ENCODE peak calls at places on chromosomes 5 and 9, in eight cellular contexts. Z, N, C, H, P, U, J and E are unnamed samples. For H3K27me3, the result is how much of the 10 kb centered on the place peaks cover.

GRCh38 chr9:135905380-135906282 is 1.7 kb downstream of the CAMSAP1 start:
- DNase-seq in P (peak), Z (no peak), U (no peak), H (peak), C (no peak), N (no peak), J (no peak), E (peak)

GRCh38 chr5:139043127-139043905 is 154.9 kb downstream of the SIL1 start:
- DNase-seq in C (no peak), J (no peak), Z (no peak), U (no peak), H (no peak), P (no peak), N (no peak), E (no peak)

GRCh38 chr9:116447914-116448313 is 239.2 kb upstream of the TRIM32 start:
- DNase-seq in H (no peak), Z (no peak), C (no peak), J (no peak), N (no peak), U (no peak), P (no peak), E (no peak)

GRCh38 chr5:28397502-28397941 is 1359.1 kb upstream of the CDH9 start:
- DNase-seq in H (peak), J (no peak), U (no peak), N (no peak), C (peak), P (peak), Z (no peak), E (peak)

GRCh38 chr9:124098141-124098905 is 86.8 kb downstream of the LHX2 start:
- DNase-seq in H (no peak), J (no peak), U (no peak), P (no peak), C (no peak), N (no peak), Z (no peak), E (no peak)

GRCh38 chr9:137406876-137407589 is 15.9 kb downstream of the EXD3 start:
- DNase-seq in C (no peak), N (peak), J (peak), U (peak), H (peak), P (peak), Z (peak), E (no peak)

GRCh38 chr5:43926923-43927322 is 323.9 kb downstream of the NNT start:
- DNase-seq in J (no peak), P (peak), H (peak), C (no peak), N (no peak), U (no peak), Z (peak), E (no peak)

GRCh38 chr5:127885176-127885575 is 182.0 kb downstream of the CCDC192 start:
- DNase-seq in H (no peak), C (no peak), U (no peak), P (no peak), N (no peak), Z (no peak), J (no peak), E (no peak)

GRCh38 chr9:133823189-133824105 is 85.3 kb upstream of the SARDH start:
- DNase-seq in Z (no peak), U (no peak), P (no peak), H (no peak), J (no peak), N (no peak), C (no peak), E (no peak)

GRCh38 chr5:98110270-98110669 is 663.2 kb upstream of the RGMB start:
- DNase-seq in J (no peak), H (peak), P (no peak), Z (no peak), N (no peak), U (no peak), C (no peak), E (peak)

GRCh38 chr5:38961691-38962090 is 112.5 kb downstream of the RICTOR start:
- DNase-seq in J (no peak), U (no peak), Z (no peak), C (no peak), P (no peak), N (no peak), H (no peak), E (no peak)

GRCh38 chr9:95764920-95765319 is 110.6 kb upstream of the ERCC6L2 start:
- DNase-seq in P (no peak), Z (no peak), N (no peak), H (no peak), J (peak), U (no peak), C (no peak), E (peak)

GRCh38 chr9:89701221-89701798 is 96.5 kb downstream of the GADD45G start:
- DNase-seq in C (no peak), Z (no peak), H (no peak), J (no peak), P (no peak), U (no peak), N (no peak), E (no peak)

GRCh38 chr9:131013771-131014676 is 5.0 kb downstream of the LAMC3 start:
- DNase-seq in J (no peak), C (no peak), P (no peak), N (no peak), H (no peak), Z (no peak), U (no peak), E (no peak)

GRCh38 chr5:117561531-117561930 is 986.9 kb upstream of the SEMA6A start:
- DNase-seq in H (no peak), Z (no peak), C (no peak), U (no peak), N (no peak), J (no peak), P (no peak), E (no peak)

GRCh38 chr9:78781681-78782080 is 484.8 kb downstream of the PSAT1 start:
- DNase-seq in C (no peak), Z (no peak), J (no peak), N (no peak), U (no peak), P (no peak), H (no peak), E (peak)

GRCh38 chr5:157651623-157652376 is 438 bp downstream of the SOX30 start:
- DNase-seq in P (peak), U (no peak), J (no peak), H (peak), N (peak), C (no peak), Z (peak), E (peak)

GRCh38 chr5:137090151-137090550 is 409.0 kb downstream of the SPOCK1 start:
- DNase-seq in H (no peak), N (no peak), U (no peak), J (no peak), P (no peak), Z (no peak), C (no peak), E (no peak)

GRCh38 chr9:136847827-136848392 is 1.3 kb upstream of the PHPT1 start:
- DNase-seq in H (peak), U (peak), P (peak), C (no peak), J (peak), Z (peak), N (peak), E (peak)

GRCh38 chr9:133713211-133713959 is 24.8 kb downstream of the SARDH start:
- DNase-seq in U (peak), N (no peak), P (no peak), H (no peak), Z (no peak), J (peak), C (no peak), E (no peak)

GRCh38 chr9:32837551-32838058 is 54.3 kb downstream of the TMEM215 start:
- DNase-seq in C (no peak), N (no peak), H (no peak), Z (no peak), U (no peak), P (no peak), J (no peak), E (no peak)

GRCh38 chr9:100590481-100590880 is 12.6 kb downstream of the CAVIN4 start:
- DNase-seq in U (no peak), C (no peak), Z (no peak), J (no peak), P (no peak), H (peak), N (no peak), E (no peak)

GRCh38 chr9:133224762-133225161 is 15.7 kb upstream of the OBP2B start:
- DNase-seq in J (no peak), C (no peak), N (no peak), Z (no peak), P (no peak), H (no peak), U (no peak), E (no peak)

GRCh38 chr5:144979516-144980264 is 809.0 kb downstream of the KCTD16 start:
- DNase-seq in P (no peak), H (no peak), N (no peak), J (no peak), U (no peak), C (no peak), Z (no peak), E (no peak)

GRCh38 chr5:83388608-83389007 is 82.9 kb upstream of the VCAN start:
- DNase-seq in J (no peak), P (no peak), N (no peak), C (no peak), Z (no peak), U (no peak), H (peak), E (no peak)

GRCh38 chr9:68669189-68669588 is 35.9 kb upstream of the PIP5K1B start:
- DNase-seq in N (peak), Z (no peak), J (no peak), H (no peak), U (no peak), C (no peak), P (peak), E (no peak)

GRCh38 chr9:32486839-32487562 is 39.0 kb downstream of the RIGI start:
- DNase-seq in C (no peak), J (no peak), P (no peak), N (no peak), U (peak), Z (no peak), H (no peak), E (peak)

GRCh38 chr5:159319363-159319762 is 10.9 kb downstream of the IL12B start:
- DNase-seq in C (no peak), H (no peak), Z (no peak), P (no peak), J (no peak), N (no peak), U (no peak), E (no peak)

GRCh38 chr9:91162784-91163440 is 198.8 kb downstream of the AUH start:
- DNase-seq in Z (no peak), H (peak), P (no peak), U (no peak), N (no peak), J (no peak), C (no peak), E (peak)

DNA sequence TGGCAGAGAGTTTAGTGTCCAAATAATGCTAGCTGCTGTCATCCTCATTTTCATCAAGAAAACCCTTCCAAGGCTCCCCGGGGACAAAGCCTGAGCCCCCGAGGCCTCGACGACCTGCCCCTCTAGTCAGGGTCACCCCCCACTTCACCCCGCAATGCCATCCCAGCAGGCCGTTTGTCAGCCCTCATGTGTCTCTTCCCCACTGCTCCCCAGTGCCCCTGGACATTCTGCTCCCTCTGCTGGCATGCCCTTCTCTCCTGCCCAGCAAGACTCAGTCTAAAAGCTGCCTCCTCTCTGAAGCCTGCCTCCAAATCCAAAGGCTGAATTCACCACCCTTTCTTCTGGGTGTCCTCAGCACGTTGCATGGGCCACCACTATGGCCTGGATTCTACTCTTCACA is 59.3 kb downstream of the PAX5 start:
- DNase-seq in U (no peak), Z (no peak), J (peak), N (no peak), H (no peak), C (no peak), P (no peak), E (no peak)
- H3K4me3 ChIP-seq in U (no peak), Z (no peak), J (no peak), N (no peak), H (no peak), C (no peak), P (no peak), E (no peak)

GRCh38 chr5:176540476-176540899 is 3.3 kb upstream of the RNF44 start:
- DNase-seq in N (no peak), J (peak), C (no peak), P (no peak), H (no peak), Z (no peak), U (no peak), E (no peak)
- H3K27me3 ChIP-seq in N (under half), J (under half), C (under half), P (under half), H (under half), Z (under half), U (under half), E (under half)

DNA sequence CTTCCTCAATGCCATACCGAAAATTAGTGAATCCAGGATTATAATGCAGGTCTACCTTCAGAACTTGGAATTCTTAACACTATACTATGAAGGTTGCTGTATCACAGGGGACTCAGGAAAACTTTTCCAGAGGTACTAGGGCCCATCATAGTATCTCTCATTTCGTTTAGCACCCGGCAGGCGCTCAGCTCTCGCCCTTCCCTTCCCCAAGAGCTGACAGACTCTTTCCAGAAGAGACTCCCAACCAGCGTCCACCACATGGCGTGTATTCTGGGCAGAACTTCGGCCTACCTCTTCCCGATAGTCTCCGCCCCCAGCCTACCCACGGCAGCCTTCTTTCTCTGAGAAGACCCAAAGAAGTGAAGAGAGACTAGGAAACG is 271 bp downstream of the NOL8 start:
- DNase-seq in P (no peak), U (no peak), C (no peak), H (no peak), Z (no peak), N (no peak), J (no peak), E (peak)
- H3K4me3 ChIP-seq in P (peak), U (peak), C (peak), H (peak), Z (peak), N (peak), J (peak), E (peak)

GRCh38 chr5:168865973-168866372 is 286.8 kb upstream of the PANK3 start:
- DNase-seq in H (no peak), J (peak), U (no peak), C (no peak), Z (peak), P (peak), N (no peak), E (no peak)
- H3K27me3 ChIP-seq in H (under half), J (half or more), U (under half), C (under half), Z (under half), P (under half), N (under half), E (under half)

DNA sequence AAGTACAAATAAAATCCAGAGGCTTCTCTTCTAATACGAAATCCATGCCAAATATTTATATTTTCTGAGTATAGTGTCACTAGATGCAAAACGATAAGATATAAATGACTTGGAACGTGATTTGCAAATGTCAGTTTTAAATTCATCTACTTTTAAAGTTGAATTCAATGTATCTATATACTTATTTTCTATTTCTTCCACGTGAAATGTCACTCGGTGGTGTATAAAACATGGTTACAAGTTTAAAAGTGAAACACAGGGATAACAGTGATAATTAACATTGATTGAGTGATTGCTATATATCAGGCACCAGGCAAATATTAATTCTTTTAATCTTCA is 54.8 kb downstream of the HINT1 start:
- DNase-seq in Z (no peak), J (no peak), C (no peak), U (no peak), H (no peak), N (no peak), P (no peak), E (no peak)
- H3K4me3 ChIP-seq in Z (no peak), J (no peak), C (no peak), U (no peak), H (no peak), N (no peak), P (no peak), E (no peak)

GRCh38 chr9:134863306-134863902 is 17.2 kb upstream of the FCN2 start:
- DNase-seq in N (no peak), Z (no peak), C (no peak), J (no peak), U (no peak), P (no peak), H (no peak), E (no peak)
- H3K27me3 ChIP-seq in N (under half), Z (under half), C (under half), J (under half), U (under half), P (under half), H (under half), E (under half)

DNA sequence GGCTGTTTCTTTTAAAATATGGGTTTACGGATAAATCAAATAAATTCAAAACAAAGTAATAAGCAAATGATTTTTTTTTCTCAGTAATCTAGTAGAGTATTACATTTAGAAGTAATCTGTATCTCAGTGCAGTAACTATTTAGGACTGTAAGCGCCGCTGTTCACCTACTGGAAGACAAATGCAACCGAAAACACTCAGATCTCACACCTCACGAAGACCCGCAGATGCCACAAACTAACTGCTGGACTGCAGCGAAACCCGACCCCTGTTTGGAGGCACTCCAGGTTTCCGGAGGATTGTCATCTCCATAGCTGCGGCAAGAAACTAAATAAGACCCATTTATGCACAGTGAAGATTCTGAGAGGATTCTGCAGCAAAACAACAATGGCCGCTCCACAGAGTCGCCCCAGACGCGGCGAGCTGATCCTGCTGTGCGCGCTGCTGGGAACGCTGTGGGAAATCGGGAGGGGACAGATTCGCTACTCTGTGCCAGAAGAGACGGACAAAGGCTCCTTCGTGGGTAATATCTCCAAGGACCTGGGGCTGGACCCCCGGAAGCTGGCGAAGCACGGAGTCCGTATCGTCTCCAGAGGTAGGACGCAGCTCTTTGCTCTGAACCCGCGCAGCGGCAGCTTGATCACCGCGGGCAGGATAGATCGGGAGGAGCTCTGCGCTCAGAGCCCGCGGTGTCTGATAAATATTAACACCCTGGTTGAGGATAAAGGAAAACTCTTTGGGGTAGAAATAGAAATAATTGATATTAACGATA is at the start of gene PCDHGA8:
- DNase-seq in U (no peak), H (no peak), N (no peak), C (no peak), Z (no peak), P (no peak), J (no peak), E (no peak)
- H3K4me3 ChIP-seq in U (no peak), H (no peak), N (no peak), C (no peak), Z (no peak), P (peak), J (no peak), E (no peak)

GRCh38 chr5:81486711-81487110 is 92.8 kb upstream of the ACOT12 start:
- DNase-seq in Z (no peak), N (no peak), H (no peak), C (no peak), J (no peak), P (no peak), U (no peak), E (no peak)

GRCh38 chr5:81488862-81489261 is 94.9 kb upstream of the ACOT12 start:
- DNase-seq in J (no peak), N (no peak), Z (no peak), P (no peak), U (no peak), C (no peak), H (no peak), E (no peak)
- H3K27me3 ChIP-seq in J (under half), N (under half), Z (under half), P (under half), U (under half), C (under half), H (under half), E (under half)